ENCODE peak calls at places on chromosome 12, in seven cellular contexts. K, A, S, L, F, G and X are unnamed samples.

GRCh38 chr12:94507455-94507854 is 47.8 kb upstream of the CEP83 start:
- DNase-seq in G (no peak), K (no peak), A (no peak), L (no peak), F (no peak), S (no peak), X (no peak)

GRCh38 chr12:62917066-62917465 is 17.9 kb downstream of the PPM1H start:
- DNase-seq in K (peak; percentile 48), G (no peak), L (no peak), A (no peak), F (no peak), S (no peak), X (no peak)

GRCh38 chr12:126726481-126727217 is 1540.3 kb upstream of the TMEM132C start:
- DNase-seq in F (no peak), K (no peak), G (no peak), A (no peak), S (no peak), L (no peak), X (no peak)

GRCh38 chr12:105157598-105157997 is 50.1 kb downstream of the WASHC4 start:
- DNase-seq in A (no peak), F (no peak), G (no peak), L (no peak), S (no peak), K (no peak), X (no peak)

GRCh38 chr12:121441555-121441954 is 41.6 kb downstream of the RNF34 start:
- DNase-seq in A (no peak), K (no peak), G (no peak), S (no peak), L (peak; percentile 34), F (no peak), X (no peak)

GRCh38 chr12:93802698-93803097 is 125.5 kb downstream of the CRADD start:
- DNase-seq in A (no peak), G (peak; percentile 49), F (no peak), L (no peak), S (no peak), K (no peak), X (no peak)

GRCh38 chr12:62270384-62270783 is 10.2 kb downstream of the USP15 start:
- DNase-seq in A (no peak), K (no peak), L (no peak), F (no peak), G (no peak), S (no peak), X (no peak)

GRCh38 chr12:91566328-91567099 is 383.9 kb upstream of the DCN start:
- DNase-seq in K (no peak), L (no peak), F (no peak), S (no peak), A (no peak), G (no peak), X (no peak)

GRCh38 chr12:26936559-26937442 is 980 bp downstream of the INTS13 start:
- DNase-seq in K (no peak), A (no peak), L (no peak), F (no peak), G (no peak), S (no peak), X (no peak)

GRCh38 chr12:10926263-10926662 is 2.8 kb upstream of the PRH2 start:
- DNase-seq in F (no peak), G (no peak), K (no peak), A (no peak), S (no peak), L (no peak), X (no peak)

GRCh38 chr12:88538697-88539096 is 41.6 kb downstream of the KITLG start:
- DNase-seq in S (no peak), K (no peak), L (no peak), G (no peak), F (no peak), A (no peak), X (no peak)

GRCh38 chr12:130668286-130669204 is 47.6 kb downstream of the RIMBP2 start:
- DNase-seq in K (no peak), A (no peak), L (no peak), F (no peak), G (no peak), S (no peak), X (no peak)